ENCODE peak calls at places on chromosomes 16 and 17, in four cellular contexts. Y is colonic mucosa; E is CD8-positive, alpha-beta T cell; I is esophagus squamous epithelium. R is an unnamed sample. For H3K27me3 and H3K4me1, the result is how much of the 10 kb centered on the place peaks cover.

GRCh38 chr16:81697321-81697885 is 81.7 kb upstream of the PLCG2 start:
- DNase-seq in Y (peak), E (peak), I (no peak), R (no peak)

GRCh38 chr17:59427996-59428395 is 96.5 kb downstream of the YPEL2 start:
- DNase-seq in Y (no peak), E (no peak), I (no peak), R (no peak)

GRCh38 chr16:89909777-89910716 is 8.6 kb upstream of the MC1R start:
- DNase-seq in Y (peak), E (peak), I (no peak), R (no peak)

GRCh38 chr17:79979841-79980215 is 55.8 kb downstream of the TBC1D16 start:
- DNase-seq in Y (no peak), E (no peak), I (no peak), R (no peak)

GRCh38 chr17:16052486-16052885 is 52.9 kb downstream of the TTC19 start:
- DNase-seq in Y (no peak), E (no peak), I (no peak), R (no peak)

GRCh38 chr17:82492647-82493516 is 26.6 kb upstream of the FOXK2 start:
- DNase-seq in Y (no peak), E (no peak), I (no peak), R (no peak)

GRCh38 chr16:56864910-56865309 is at the start of gene SLC12A3:
- DNase-seq in Y (no peak), E (no peak), I (no peak), R (no peak)

GRCh38 chr16:81647527-81647926 is 131.6 kb upstream of the PLCG2 start:
- DNase-seq in Y (no peak), E (no peak), I (no peak), R (no peak)

GRCh38 chr17:16106161-16106891 is 106.7 kb downstream of the TTC19 start:
- DNase-seq in Y (no peak), E (no peak), I (no peak), R (no peak)

GRCh38 chr17:77527836-77528505 is 387.2 kb downstream of the SEC14L1 start:
- DNase-seq in Y (no peak), E (no peak), I (no peak), R (no peak)

GRCh38 chr16:3183445-3184139 is 4.4 kb upstream of the OR1F1 start:
- DNase-seq in Y (no peak), E (no peak), I (no peak), R (no peak)

GRCh38 chr17:80789356-80789902 is 202.2 kb upstream of the CHMP6 start:
- DNase-seq in Y (no peak), E (no peak), I (no peak), R (peak)

GRCh38 chr17:65099941-65100315 is 37.2 kb upstream of the RGS9 start:
- DNase-seq in Y (peak), E (peak), I (no peak), R (peak)

GRCh38 chr16:57656342-57656955 is 11.7 kb upstream of the ADGRG3 start:
- DNase-seq in Y (no peak), E (no peak), I (no peak), R (no peak)

GRCh38 chr17:33732116-33732515 is 439.0 kb upstream of the ASIC2 start:
- DNase-seq in Y (no peak), E (no peak), I (no peak), R (no peak)

GRCh38 chr16:62967606-62968005 is 931.4 kb upstream of the CDH8 start:
- DNase-seq in Y (no peak), E (no peak), I (no peak), R (no peak)

GRCh38 chr16:48905632-48906031 is 295.7 kb upstream of the N4BP1 start:
- DNase-seq in Y (no peak), E (no peak), I (no peak), R (no peak)

GRCh38 chr16:88926374-88926990 is 50.5 kb downstream of the CBFA2T3 start:
- DNase-seq in Y (no peak), E (no peak), I (no peak), R (no peak)

GRCh38 chr16:26594666-26595065 is 472.1 kb upstream of the C16orf82 start:
- DNase-seq in Y (no peak), E (no peak), I (no peak), R (no peak)

GRCh38 chr17:73342057-73342522 is 30.3 kb upstream of the CDC42EP4 start:
- DNase-seq in Y (peak), E (no peak), I (no peak), R (peak)

GRCh38 chr17:27760069-27760885 is 40.1 kb downstream of the NOS2 start:
- DNase-seq in Y (peak), E (peak), I (no peak), R (peak)

GRCh38 chr16:89330177-89330856 is 112.8 kb downstream of the ZNF778 start:
- DNase-seq in Y (no peak), E (peak), I (no peak), R (no peak)

GRCh38 chr16:73166972-73167550 is 119.1 kb upstream of the ZFHX3 start:
- DNase-seq in Y (no peak), E (no peak), I (no peak), R (no peak)

GRCh38 chr17:20120835-20121234 is 111.7 kb downstream of the SPECC1 start:
- DNase-seq in Y (no peak), E (no peak), I (no peak), R (no peak)

GRCh38 chr16:12901204-12901596 is 198 bp upstream of the SHISA9 start:
- DNase-seq in Y (no peak), E (no peak), I (no peak), R (no peak)

GRCh38 chr16:70685938-70686375 is at the start of gene MTSS2:
- DNase-seq in Y (peak), E (peak), I (no peak), R (peak)

GRCh38 chr17:34616148-34616547 is 36.8 kb downstream of the TMEM132E start:
- DNase-seq in Y (no peak), E (no peak), I (no peak), R (no peak)

GRCh38 chr17:17506181-17506741 is 10.1 kb upstream of the RASD1 start:
- DNase-seq in Y (peak), E (no peak), I (no peak), R (no peak)

GRCh38 chr17:43952724-43953666 is 745 bp downstream of the PYY start:
- DNase-seq in Y (no peak), E (no peak), I (no peak), R (no peak)

GRCh38 chr16:22098538-22099255 is 6.4 kb downstream of the VWA3A start:
- DNase-seq in Y (no peak), E (no peak), I (no peak), R (no peak)

GRCh38 chr17:49890077-49890821 is 42.4 kb upstream of the TAC4 start:
- DNase-seq in Y (no peak), E (no peak), I (no peak), R (no peak)

GRCh38 chr16:81889896-81890634 is 111.0 kb downstream of the PLCG2 start:
- DNase-seq in Y (peak), E (peak), I (no peak), R (no peak)

GRCh38 chr17:10790491-10791401 is 13.2 kb downstream of the TMEM238L start:
- DNase-seq in Y (no peak), E (no peak), I (no peak), R (no peak)

GRCh38 chr16:84299734-84300440 is 5.2 kb downstream of the WFDC1 start:
- DNase-seq in Y (no peak), E (no peak), I (no peak), R (no peak)

GRCh38 chr16:84298376-84298899 is 3.8 kb downstream of the WFDC1 start:
- DNase-seq in Y (no peak), E (no peak), I (no peak), R (no peak)

GRCh38 chr16:84303023-84303422 is 8.3 kb downstream of the WFDC1 start:
- DNase-seq in Y (no peak), E (no peak), I (no peak), R (no peak)

GRCh38 chr16:84303516-84303915 is 8.8 kb downstream of the WFDC1 start:
- DNase-seq in Y (no peak), E (no peak), I (no peak), R (no peak)

GRCh38 chr16:84302111-84302954 is 7.7 kb downstream of the WFDC1 start:
- DNase-seq in Y (no peak), E (no peak), I (no peak), R (no peak)
- H3K27me3 ChIP-seq in Y (under half), E (under half), I (under half), R (under half)

DNA sequence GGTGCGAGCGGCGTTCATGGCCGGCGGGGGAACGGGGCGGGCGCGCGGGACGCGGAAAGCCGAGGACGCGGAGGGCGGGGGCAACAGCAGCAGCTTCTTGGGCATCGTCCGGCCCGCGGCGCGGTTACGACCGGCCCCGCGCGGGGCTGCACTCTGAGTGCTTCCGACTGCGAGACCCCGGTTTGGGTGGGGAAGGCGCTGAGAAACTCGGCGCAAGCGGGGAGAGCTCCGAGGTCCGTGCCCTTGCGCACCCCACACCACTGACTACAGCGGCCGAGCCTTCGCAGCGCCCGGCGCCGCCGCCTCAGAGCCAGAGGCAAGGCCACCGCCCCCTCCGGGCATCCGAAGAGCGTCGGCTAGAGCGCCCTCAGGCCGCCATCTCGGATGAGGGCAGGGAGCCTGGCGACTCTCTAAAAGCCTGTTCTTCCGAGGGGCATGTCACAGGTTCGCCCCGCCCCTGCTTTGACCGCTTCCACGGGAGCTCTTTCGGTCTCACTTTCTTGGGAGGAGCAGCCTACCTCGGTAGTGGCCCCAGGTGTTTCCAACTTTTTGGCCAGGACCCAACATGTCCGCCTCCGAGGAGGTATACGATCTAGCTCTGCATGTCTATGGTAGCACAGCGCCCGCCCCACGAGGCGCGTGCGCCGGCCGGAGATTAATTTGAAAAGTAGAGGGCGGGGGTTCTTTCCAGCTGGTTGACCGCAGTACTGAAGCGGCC is at the start of gene PRPSAP1:
- DNase-seq in Y (peak), E (peak), I (peak), R (peak)
- TF ChIP-seq CTCF in Y (peak), E (peak), I (peak), R (peak)

DNA sequence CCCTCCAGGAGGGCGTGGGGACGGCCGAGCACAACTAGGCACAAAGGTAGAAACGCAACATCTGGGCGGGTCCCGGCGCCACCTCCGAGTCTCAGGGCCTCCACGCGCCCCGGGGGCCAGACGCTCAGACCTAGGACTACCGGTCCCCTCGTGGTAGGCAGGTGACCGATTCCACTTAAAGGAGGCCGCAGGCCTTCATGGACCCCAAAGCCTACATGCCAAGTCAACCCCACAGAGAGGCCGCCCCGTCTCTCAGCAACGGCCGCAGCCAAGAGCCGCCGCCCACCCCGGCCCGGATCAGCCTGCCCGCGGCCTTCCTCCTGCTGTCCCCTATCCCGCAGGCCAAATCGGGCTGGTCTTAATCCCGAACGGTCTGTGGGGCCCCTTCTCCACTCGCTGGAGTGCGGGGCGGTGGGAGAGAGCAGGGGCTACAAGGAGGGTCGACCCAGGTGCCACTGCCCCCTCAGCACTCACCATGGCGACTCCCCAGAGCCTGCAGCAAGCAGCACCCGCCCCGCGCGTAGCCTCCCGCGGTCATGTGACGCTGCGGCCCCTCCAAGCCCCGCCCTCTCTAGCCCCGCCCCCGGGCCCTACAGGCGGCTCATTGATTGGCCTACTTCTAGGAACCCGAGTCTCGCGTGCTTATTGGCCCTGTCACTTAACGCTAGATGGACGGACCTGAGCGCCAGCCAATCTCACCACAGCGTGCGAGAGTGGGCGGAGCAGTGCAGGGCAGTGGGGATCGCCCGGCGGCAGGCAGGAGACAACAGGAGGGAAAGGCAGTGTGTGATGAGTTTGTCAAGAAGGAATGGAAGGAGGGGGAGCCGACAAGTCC is at the start of gene VPS35:
- DNase-seq in Y (peak), E (peak), I (peak), R (peak)
- H3K4me1 ChIP-seq in Y (under half), E (under half), I (under half), R (under half)

GRCh38 chr17:31917065-31917529 is 15.6 kb upstream of the UTP6 start:
- DNase-seq in Y (no peak), E (no peak), I (no peak), R (no peak)

GRCh38 chr17:31915456-31916100 is 14.1 kb upstream of the UTP6 start:
- DNase-seq in Y (no peak), E (no peak), I (no peak), R (no peak)

GRCh38 chr17:31918701-31919128 is 17.2 kb upstream of the UTP6 start:
- DNase-seq in Y (no peak), E (no peak), I (no peak), R (no peak)

GRCh38 chr17:31916496-31917064 is 15.1 kb upstream of the UTP6 start:
- DNase-seq in Y (no peak), E (no peak), I (no peak), R (no peak)

GRCh38 chr17:31919802-31920525 is 16.8 kb upstream of the SUZ12 start:
- DNase-seq in Y (no peak), E (no peak), I (no peak), R (no peak)
- H3K27me3 ChIP-seq in Y (under half), E (under half), I (under half), R (under half)

GRCh38 chr16:84737658-84738057 is 37.9 kb downstream of the USP10 start:
- DNase-seq in Y (peak), E (no peak), I (no peak), R (no peak)
- TF ChIP-seq CTCF in Y (no peak), E (no peak), I (no peak), R (no peak)

R was measured in thoracic aorta.